ENCODE peak calls at places on chromosomes 16 and 17, in eight cellular contexts. A is anterior cingulate cortex; Q is AG08396; R is brain microvascular endothelial cell; F is NCI-H2081 treated with DMSO at 0.1 percent for 48 hours; U is activated naive CD4-positive, alpha-beta T cell; H is left kidney; E is fibroblast of mammary gland. T is an unnamed sample.

GRCh38 chr17:66724581-66725341 is 110.2 kb upstream of the CACNG5 start:
- DNase-seq in A (no peak), Q (no peak), R (peak), F (peak), U (no peak), H (peak), E (peak), T (no peak)

GRCh38 chr17:13352747-13353415 is 248.8 kb downstream of the HS3ST3A1 start:
- DNase-seq in A (no peak), Q (no peak), R (no peak), F (no peak), U (no peak), H (peak), E (no peak), T (no peak)

GRCh38 chr16:83403751-83404150 is 404.0 kb upstream of the HSBP1 start:
- DNase-seq in A (no peak), Q (no peak), R (no peak), F (no peak), U (no peak), H (no peak), E (peak), T (no peak)

GRCh38 chr17:34382586-34383224 is 19.7 kb upstream of the CCL1 start:
- DNase-seq in A (no peak), Q (no peak), R (no peak), F (no peak), U (no peak), H (peak), E (no peak), T (no peak)

GRCh38 chr16:77193377-77193776 is 2.4 kb downstream of the MON1B start:
- DNase-seq in A (no peak), Q (no peak), R (no peak), F (no peak), U (no peak), H (no peak), E (no peak), T (no peak)

GRCh38 chr16:87295259-87295658 is 21.9 kb downstream of the C16orf95 start:
- DNase-seq in A (no peak), Q (no peak), R (no peak), F (no peak), U (no peak), H (peak), E (peak), T (no peak)

GRCh38 chr16:70753228-70753627 is 47.7 kb downstream of the VAC14 start:
- DNase-seq in A (no peak), Q (no peak), R (no peak), F (no peak), U (no peak), H (no peak), E (no peak), T (no peak)

GRCh38 chr16:85905110-85906095 is 6.4 kb downstream of the IRF8 start:
- DNase-seq in A (no peak), Q (no peak), R (no peak), F (no peak), U (no peak), H (no peak), E (no peak), T (no peak)

GRCh38 chr17:74152591-74153455 is 50.7 kb upstream of the RPL38 start:
- DNase-seq in A (no peak), Q (no peak), R (no peak), F (no peak), U (no peak), H (no peak), E (no peak), T (no peak)

GRCh38 chr17:62821213-62822079 is 13.3 kb upstream of the MARCHF10 start:
- DNase-seq in A (no peak), Q (no peak), R (peak), F (no peak), U (no peak), H (no peak), E (no peak), T (no peak)

GRCh38 chr17:45019177-45019711 is 32.2 kb downstream of the DCAKD start:
- DNase-seq in A (no peak), Q (peak), R (no peak), F (no peak), U (no peak), H (peak), E (peak), T (peak)

GRCh38 chr17:69551212-69552010 is 136.9 kb downstream of the MAP2K6 start:
- DNase-seq in A (no peak), Q (no peak), R (no peak), F (no peak), U (no peak), H (no peak), E (peak), T (no peak)

T was measured in NCI-H1436.